ENCODE peak calls at places on chromosomes 16 and 17, in seven cellular contexts. B is lower leg skin, M is AG10803, I is PC-3, S is AG09309, P is IMR-90, K is left lung. D is an unnamed sample.

GRCh38 chr16:55330726-55331647 is 7.0 kb downstream of the IRX6 start:
- DNase-seq in B (no peak), M (no peak), I (no peak), S (no peak), P (no peak), K (peak; percentile 79), D (no peak)

GRCh38 chr16:68910051-68910450 is 66.7 kb downstream of the TANGO6 start:
- DNase-seq in B (no peak), M (no peak), I (no peak), S (no peak), P (no peak), K (no peak), D (no peak)

GRCh38 chr17:57330587-57330986 is 74.3 kb downstream of the MSI2 start:
- DNase-seq in B (no peak), M (no peak), I (no peak), S (no peak), P (no peak), K (no peak), D (no peak)

GRCh38 chr16:8867483-8868271 is 1.1 kb downstream of the CARHSP1 start:
- DNase-seq in B (peak; percentile 94), M (no peak), I (no peak), S (no peak), P (no peak), K (no peak), D (peak; percentile 37)

GRCh38 chr16:27324851-27325301 is 11.1 kb downstream of the IL4R start:
- DNase-seq in B (no peak), M (no peak), I (no peak), S (no peak), P (no peak), K (no peak), D (no peak)

GRCh38 chr17:43877451-43878155 is 29.7 kb downstream of the MPP2 start:
- DNase-seq in B (no peak), M (no peak), I (no peak), S (no peak), P (no peak), K (no peak), D (no peak)

GRCh38 chr17:69170377-69170776 is 28.7 kb upstream of the ABCA6 start:
- DNase-seq in B (no peak), M (no peak), I (no peak), S (no peak), P (no peak), K (no peak), D (no peak)

GRCh38 chr17:10169274-10169673 is 29.1 kb downstream of the GAS7 start:
- DNase-seq in B (no peak), M (peak; percentile 51), I (no peak), S (no peak), P (no peak), K (no peak), D (no peak)

GRCh38 chr16:89085755-89086154 is 7.9 kb upstream of the ACSF3 start:
- DNase-seq in B (no peak), M (no peak), I (no peak), S (no peak), P (no peak), K (no peak), D (no peak)

GRCh38 chr17:7712111-7712771 is 5.3 kb upstream of the DNAH2 start:
- DNase-seq in B (no peak), M (no peak), I (no peak), S (no peak), P (no peak), K (no peak), D (no peak)

GRCh38 chr17:19021622-19022083 is 17.1 kb upstream of the FAM83G start:
- DNase-seq in B (no peak), M (no peak), I (no peak), S (no peak), P (no peak), K (peak; percentile 74), D (no peak)

GRCh38 chr17:74430385-74430705 is 1.5 kb upstream of the GPRC5C start:
- DNase-seq in B (no peak), M (no peak), I (no peak), S (no peak), P (no peak), K (no peak), D (no peak)

GRCh38 chr17:40490289-40490853 is 11.1 kb downstream of the TNS4 start:
- DNase-seq in B (peak; percentile 93), M (peak; percentile 86), I (peak; percentile 2), S (peak; percentile 63), P (peak; percentile 81), K (no peak), D (peak; percentile 85)

GRCh38 chr16:29950806-29951461 is 10.9 kb upstream of the TMEM219 start:
- DNase-seq in B (no peak), M (no peak), I (no peak), S (no peak), P (no peak), K (no peak), D (no peak)

GRCh38 chr17:48791128-48792032 is 25.6 kb downstream of the TTLL6 start:
- DNase-seq in B (peak; percentile 93), M (peak; percentile 88), I (peak; percentile 99), S (peak; percentile 66), P (peak; percentile 79), K (no peak), D (peak; percentile 82)

GRCh38 chr16:68070249-68070725 is 14.9 kb upstream of the NFATC3 start:
- DNase-seq in B (peak; percentile 78), M (no peak), I (no peak), S (no peak), P (no peak), K (no peak), D (no peak)

DNA sequence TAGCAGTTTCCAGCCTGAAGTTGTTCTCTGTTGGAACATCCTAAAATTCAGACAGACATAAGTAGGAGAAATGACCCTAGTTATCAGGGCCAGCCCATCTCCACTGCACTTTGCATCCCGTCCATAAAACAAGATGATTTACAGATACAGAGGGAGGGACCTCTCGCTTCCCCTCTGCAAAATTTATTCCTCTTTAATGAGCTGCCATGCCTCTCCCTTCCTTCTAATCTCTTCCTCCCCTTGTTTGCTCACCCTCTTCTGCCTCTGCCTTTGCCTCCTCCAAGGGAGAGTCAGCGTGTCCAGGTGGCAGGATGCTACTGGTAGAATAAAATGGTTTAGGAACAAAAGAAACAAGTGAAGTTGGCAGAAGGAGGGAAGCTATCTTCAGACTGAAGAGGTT is 351.3 kb downstream of the SOX9 start:
- DNase-seq in B (no peak), M (no peak), I (no peak), S (no peak), P (no peak), K (no peak), D (no peak)
- TF ChIP-seq CTCF in B (no peak), M (no peak), I (no peak), S (no peak), P (no peak), K (no peak), D (no peak)

GRCh38 chr16:2235695-2236361 is 416 bp upstream of the DNASE1L2 start:
- DNase-seq in B (no peak), M (no peak), I (no peak), S (no peak), P (no peak), K (no peak), D (no peak)
- H3K4me3 ChIP-seq in B (no peak overlapping the region), M (no peak overlapping the region), I (no peak overlapping the region), S (no peak overlapping the region), P (no peak overlapping the region), K (no peak overlapping the region), D (no peak overlapping the region)

DNA sequence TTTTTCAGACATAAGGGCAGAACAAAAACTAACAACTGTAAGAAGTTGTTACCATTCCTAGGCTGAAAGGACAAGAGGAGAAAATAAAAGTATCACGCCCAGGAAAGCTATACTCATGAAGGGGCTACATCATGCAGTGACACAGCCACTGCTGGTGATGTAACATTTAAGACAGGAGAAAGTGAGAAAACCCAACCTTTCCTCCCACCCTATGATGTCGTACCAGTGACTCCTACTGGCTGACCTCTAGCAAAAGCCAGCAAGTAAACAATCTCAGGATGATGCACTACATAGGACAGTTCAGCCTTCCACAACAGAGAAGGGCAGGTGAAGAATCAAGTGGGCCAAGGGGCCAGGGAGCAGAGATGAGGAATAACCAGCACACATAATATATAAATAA is 14.0 kb upstream of the OR1E2 start:
- DNase-seq in B (no peak), M (no peak), I (peak; percentile 17), S (no peak), P (no peak), K (no peak), D (no peak)
- TF ChIP-seq CTCF in B (no peak), M (no peak), I (peak; percentile 47), S (no peak), P (no peak), K (no peak), D (no peak)

GRCh38 chr17:76544916-76545365 is 5.1 kb downstream of the PRCD start:
- DNase-seq in B (no peak), M (no peak), I (no peak), S (no peak), P (no peak), K (peak; percentile 72), D (no peak)
- H3K4me3 ChIP-seq in B (no peak overlapping the region), M (no peak overlapping the region), I (no peak overlapping the region), S (no peak overlapping the region), P (no peak overlapping the region), K (no peak overlapping the region), D (no peak overlapping the region)

GRCh38 chr16:1546430-1546829 is 13.0 kb downstream of the TMEM204 start:
- DNase-seq in B (no peak), M (no peak), I (no peak), S (no peak), P (no peak), K (peak; percentile 67), D (no peak)

GRCh38 chr16:1548234-1548633 is 14.8 kb downstream of the TMEM204 start:
- DNase-seq in B (no peak), M (no peak), I (peak; percentile 6), S (no peak), P (no peak), K (no peak), D (peak; percentile 36)

GRCh38 chr16:1542533-1542932 is 9.1 kb downstream of the TMEM204 start:
- DNase-seq in B (no peak), M (no peak), I (no peak), S (no peak), P (no peak), K (peak; percentile 69), D (no peak)

GRCh38 chr16:1543085-1543896 is 9.8 kb downstream of the TMEM204 start:
- DNase-seq in B (no peak), M (peak; percentile 61), I (peak; percentile 74), S (peak; percentile 53), P (peak; percentile 76), K (peak; percentile 89), D (peak; percentile 65)

GRCh38 chr16:1545044-1545736 is 11.7 kb downstream of the TMEM204 start:
- DNase-seq in B (no peak), M (no peak), I (no peak), S (no peak), P (no peak), K (peak; percentile 64), D (no peak)
- TF ChIP-seq CTCF in B (no peak), M (no peak), I (no peak), S (no peak), P (no peak), K (no peak), D (no peak)

GRCh38 chr17:41548844-41549595 is 20.9 kb upstream of the KRT19 start:
- DNase-seq in B (peak; percentile 96), M (peak; percentile 83), I (peak; percentile 91), S (peak; percentile 59), P (peak; percentile 86), K (peak; percentile 97), D (peak; percentile 92)
- H3K4me3 ChIP-seq in B (no peak overlapping the region), M (no peak overlapping the region), I (peak overlapping the region; percentile 50), S (no peak overlapping the region), P (no peak overlapping the region), K (peak overlapping the region; percentile 14), D (no peak overlapping the region)

D was measured in astrocyte of the spinal cord.